ENCODE peak calls at places on chromosomes 6 and 20, in seven cellular contexts. J is neural progenitor cell, V is breast epithelium, N is Panc1, W is tibial nerve, S is pancreas, D is fibroblast of mammary gland. T is an unnamed sample.

GRCh38 chr20:49245921-49246740 is 26.9 kb downstream of the DDX27 start:
- DNase-seq in S (no peak), J (peak; percentile 56), N (peak; percentile 42), D (peak; percentile 68), V (no peak), W (no peak), T (no peak)

GRCh38 chr6:98957440-98957839 is 9.7 kb upstream of the FBXL4 start:
- DNase-seq in N (no peak), J (no peak), S (no peak), D (peak; percentile 37), W (no peak), V (no peak), T (no peak)

GRCh38 chr6:85641522-85641915 is 1.2 kb downstream of the SYNCRIP start:
- DNase-seq in W (no peak), D (peak; percentile 37), V (no peak), S (no peak), N (no peak), J (no peak), T (no peak)

GRCh38 chr6:47655719-47656595 is 42.4 kb upstream of the ADGRF4 start:
- DNase-seq in N (no peak), J (peak; percentile 50), D (peak; percentile 60), S (no peak), W (no peak), V (no peak), T (no peak)

GRCh38 chr20:62433655-62434054 is 6.3 kb upstream of the RBBP8NL start:
- DNase-seq in S (no peak), N (no peak), V (no peak), W (no peak), D (no peak), J (no peak), T (no peak)

GRCh38 chr6:21593412-21593926 is at the start of gene SOX4:
- DNase-seq in D (peak; percentile 93), V (peak; percentile 95), J (peak; percentile 98), N (peak; percentile 82), S (peak; percentile 93), W (peak; percentile 77), T (peak; percentile 79)

GRCh38 chr20:8376940-8377339 is 244.9 kb downstream of the PLCB1 start:
- DNase-seq in N (no peak), D (no peak), V (no peak), W (no peak), J (no peak), S (no peak), T (no peak)

GRCh38 chr6:158442309-158442705 is 117.6 kb upstream of the TMEM181 start:
- DNase-seq in S (no peak), J (no peak), W (no peak), N (no peak), V (no peak), D (no peak), T (no peak)

GRCh38 chr6:14944593-14944992 is 301.3 kb upstream of the JARID2 start:
- DNase-seq in V (no peak), S (no peak), N (no peak), D (no peak), W (no peak), J (no peak), T (no peak)

GRCh38 chr20:46559001-46559400 is 8.5 kb upstream of the OCSTAMP start:
- DNase-seq in V (no peak), N (no peak), J (no peak), W (no peak), S (no peak), D (no peak), T (no peak)

GRCh38 chr20:46562009-46562372 is 11.5 kb upstream of the OCSTAMP start:
- DNase-seq in V (no peak), J (no peak), W (no peak), N (no peak), D (no peak), S (no peak), T (no peak)

GRCh38 chr20:46557231-46557956 is 6.9 kb upstream of the OCSTAMP start:
- DNase-seq in S (no peak), V (no peak), N (no peak), J (no peak), W (no peak), D (peak; percentile 67), T (peak; percentile 60)

GRCh38 chr20:46558511-46558959 is 8.1 kb upstream of the OCSTAMP start:
- DNase-seq in D (peak; percentile 96), W (no peak), N (peak; percentile 15), S (no peak), J (peak; percentile 58), V (no peak), T (peak; percentile 57)

DNA sequence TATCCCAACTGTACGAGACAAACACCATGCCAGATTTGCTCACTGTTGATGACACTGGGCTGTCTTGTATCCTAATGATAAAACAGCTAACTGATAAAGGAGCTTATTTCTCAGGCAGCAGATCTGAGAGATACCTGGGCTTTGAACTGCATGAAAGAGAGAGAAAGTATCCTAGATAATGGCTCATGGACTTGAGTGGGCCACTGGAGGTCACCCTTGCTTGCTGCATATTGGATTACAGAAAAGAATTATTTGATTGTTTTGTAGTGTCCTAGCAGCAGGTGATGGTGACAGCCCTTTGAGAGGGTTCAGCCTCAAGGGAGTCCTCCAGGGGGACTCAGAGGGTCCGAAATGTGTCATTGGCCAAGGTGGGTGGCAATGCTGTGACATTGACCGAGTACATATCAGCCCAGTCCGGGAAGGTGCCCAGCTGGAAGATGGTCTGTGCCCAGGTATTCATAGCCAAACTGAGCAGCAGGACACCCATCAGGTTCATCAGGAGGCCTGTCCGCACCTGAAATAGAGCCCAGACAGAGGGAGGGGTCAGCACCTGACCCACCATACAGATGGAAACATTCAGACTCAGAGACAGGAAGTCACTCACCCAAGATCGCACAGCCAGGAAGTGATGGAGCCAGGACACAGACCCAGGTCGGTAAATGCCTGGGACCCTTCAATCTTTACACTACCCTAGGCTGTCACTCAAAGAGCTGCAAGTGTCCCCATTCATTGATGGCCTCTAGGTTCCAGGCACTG is 9.4 kb upstream of the OCSTAMP start:
- DNase-seq in J (no peak), D (no peak), V (no peak), W (no peak), S (no peak), N (no peak), T (no peak)
- TF ChIP-seq CTCF in J (no peak), D (no peak), V (no peak), W (no peak), S (no peak), N (peak; percentile 54), T (no peak)

GRCh38 chr6:119343573-119344146 is 5.9 kb downstream of the MAN1A1 start:
- DNase-seq in W (no peak), J (no peak), N (no peak), S (no peak), D (no peak), V (no peak), T (no peak)

GRCh38 chr6:119343167-119343566 is 6.4 kb downstream of the MAN1A1 start:
- DNase-seq in W (no peak), V (no peak), S (no peak), N (no peak), D (no peak), J (no peak), T (no peak)

GRCh38 chr6:119339941-119340456 is 9.6 kb downstream of the MAN1A1 start:
- DNase-seq in J (no peak), V (no peak), S (no peak), N (no peak), W (no peak), D (no peak), T (no peak)

GRCh38 chr6:119342430-119342829 is 7.1 kb downstream of the MAN1A1 start:
- DNase-seq in W (no peak), V (no peak), N (no peak), D (no peak), S (no peak), J (no peak), T (no peak)

GRCh38 chr6:119340766-119341487 is 8.6 kb downstream of the MAN1A1 start:
- DNase-seq in N (no peak), D (no peak), J (peak; percentile 87), V (no peak), W (no peak), S (no peak), T (no peak)
- H3K4me3 ChIP-seq in N (no peak overlapping the region), D (no peak overlapping the region), J (no peak overlapping the region), V (peak overlapping the region; percentile 38), W (no peak overlapping the region), S (no peak overlapping the region), T (no peak overlapping the region)

DNA sequence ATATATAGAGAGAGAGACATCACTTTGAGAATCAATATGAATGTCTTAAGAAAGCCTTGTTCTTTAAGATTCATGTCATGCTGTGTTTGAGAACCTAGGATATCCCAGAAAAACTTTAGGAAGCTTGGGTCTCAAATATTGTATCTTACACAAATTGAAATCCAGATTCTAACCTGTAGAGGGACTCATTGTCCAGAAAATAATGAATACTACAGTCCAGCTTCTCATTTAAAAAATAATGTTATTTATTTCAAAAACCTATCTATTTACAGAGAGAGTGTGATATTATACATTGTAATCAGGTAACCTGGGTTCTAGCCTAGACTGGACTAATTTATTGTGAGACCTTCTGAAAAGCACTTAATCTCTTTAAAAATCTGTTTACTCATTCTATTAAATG is 4.2 kb downstream of the RFX6 start:
- DNase-seq in D (peak; percentile 7), V (no peak), W (no peak), S (no peak), N (no peak), J (no peak), T (no peak)
- TF ChIP-seq CTCF in D (peak; percentile 30), V (no peak), W (no peak), S (no peak), N (peak; percentile 48), J (peak; percentile 26), T (no peak)

GRCh38 chr20:31925631-31926030 is 26.2 kb downstream of the PDRG1 start:
- DNase-seq in V (no peak), S (no peak), D (no peak), N (no peak), W (no peak), J (no peak), T (no peak)

GRCh38 chr20:31922181-31922580 is 29.7 kb downstream of the PDRG1 start:
- DNase-seq in V (no peak), J (no peak), N (no peak), D (no peak), W (no peak), S (no peak), T (no peak)

GRCh38 chr20:31922588-31922987 is 29.3 kb downstream of the PDRG1 start:
- DNase-seq in J (no peak), S (no peak), D (no peak), V (no peak), W (no peak), N (no peak), T (no peak)

GRCh38 chr20:31924561-31924960 is 27.3 kb downstream of the PDRG1 start:
- DNase-seq in W (no peak), V (no peak), J (no peak), S (no peak), N (no peak), D (no peak), T (no peak)

DNA sequence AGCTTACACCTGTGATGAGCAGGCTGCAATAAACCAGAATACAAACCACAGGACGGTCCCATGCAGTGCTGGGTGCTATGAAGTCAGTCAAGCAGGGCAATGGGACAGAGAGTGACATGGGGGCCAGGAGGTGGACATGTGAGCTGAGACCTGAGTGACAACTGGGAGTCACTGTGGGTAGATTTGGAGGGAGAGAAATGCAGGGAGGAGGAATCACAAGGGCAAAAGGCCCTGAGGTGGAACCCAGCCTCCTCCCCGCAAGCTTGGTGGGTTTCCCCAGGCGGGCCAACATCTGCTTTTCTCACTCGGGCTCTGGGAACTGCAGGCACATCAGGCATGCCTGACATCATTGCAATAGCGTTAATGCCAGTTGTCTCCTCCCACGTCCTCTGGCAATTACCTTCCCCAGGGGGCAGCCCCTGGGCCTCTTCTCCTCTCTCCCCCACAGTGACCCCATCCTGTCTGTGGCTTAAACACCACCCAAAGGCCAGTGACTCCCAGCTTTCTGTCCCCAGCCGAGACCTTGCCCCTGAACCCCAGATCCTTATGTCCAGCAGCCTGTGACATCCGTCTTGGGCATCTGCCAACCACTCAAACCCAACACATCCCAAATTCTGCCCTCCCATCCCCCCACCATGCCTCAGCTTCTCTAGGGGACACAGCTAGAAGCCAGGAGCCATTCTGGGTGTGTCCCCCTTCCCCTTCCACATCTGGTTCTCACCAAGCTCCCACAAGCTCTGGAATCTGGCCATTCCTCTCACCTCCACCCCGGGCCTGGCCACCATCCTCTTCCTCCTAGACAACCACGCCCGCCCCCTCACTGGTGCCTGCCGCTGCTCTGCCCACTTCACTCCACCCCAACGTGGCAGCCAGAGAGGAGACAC is 28.2 kb downstream of the PDRG1 start:
- DNase-seq in D (no peak), S (no peak), J (peak; percentile 47), N (no peak), W (no peak), V (no peak), T (no peak)
- H3K4me3 ChIP-seq in D (no peak overlapping the region), S (no peak overlapping the region), J (no peak overlapping the region), N (no peak overlapping the region), W (no peak overlapping the region), V (no peak overlapping the region), T (no peak overlapping the region)